ENCODE peak calls at places on chromosomes 11 and 22, in seven cellular contexts. L, O, D, M, K, H and Q are unnamed samples.
A peak's percentile ranks its signal among the peaks of the same experiment; 100 is the strongest.

GRCh38 chr11:121067453-121067852 is 33.6 kb upstream of the TECTA start:
- DNase-seq in L (no peak), O (no peak), D (no peak), M (peak; percentile 33), K (no peak), H (no peak), Q (no peak)

GRCh38 chr11:6259638-6260019 is at the start of gene CCKBR:
- DNase-seq in L (no peak), O (peak; percentile 64), D (no peak), M (no peak), K (peak; percentile 75), H (no peak), Q (no peak)

GRCh38 chr22:40289991-40290459 is 56.3 kb upstream of the ADSL start:
- DNase-seq in L (no peak), O (no peak), D (no peak), M (no peak), K (no peak), H (no peak), Q (no peak)

GRCh38 chr11:19191530-19192169 is 10.1 kb downstream of the CSRP3 start:
- DNase-seq in L (no peak), O (no peak), D (no peak), M (no peak), K (no peak), H (no peak), Q (no peak)

GRCh38 chr11:86062719-86063118 is 6.2 kb downstream of the PICALM start:
- DNase-seq in L (no peak), O (no peak), D (no peak), M (peak; percentile 52), K (no peak), H (no peak), Q (no peak)

GRCh38 chr11:3207530-3208189 is 11.0 kb downstream of the MRGPRG start:
- DNase-seq in L (no peak), O (no peak), D (no peak), M (no peak), K (no peak), H (no peak), Q (no peak)

GRCh38 chr11:130216591-130217132 is 57.1 kb downstream of the ST14 start:
- DNase-seq in L (peak; percentile 15), O (no peak), D (no peak), M (no peak), K (peak; percentile 47), H (no peak), Q (peak; percentile 64)

GRCh38 chr11:113103932-113104331 is 142.7 kb downstream of the NCAM1 start:
- DNase-seq in L (no peak), O (no peak), D (no peak), M (no peak), K (no peak), H (no peak), Q (no peak)

GRCh38 chr11:62799486-62799885 is 5.8 kb downstream of the NXF1 start:
- DNase-seq in L (no peak), O (no peak), D (no peak), M (no peak), K (no peak), H (no peak), Q (no peak)

GRCh38 chr11:65615950-65616574 is 486 bp downstream of the PCNX3 start:
- DNase-seq in L (no peak), O (no peak), D (no peak), M (no peak), K (no peak), H (no peak), Q (no peak)

GRCh38 chr11:86214710-86215109 is 29.8 kb upstream of the EED start:
- DNase-seq in L (no peak), O (no peak), D (no peak), M (no peak), K (no peak), H (no peak), Q (no peak)

GRCh38 chr11:113773092-113773415 is 438 bp downstream of the ZW10 start:
- DNase-seq in L (peak; percentile 28), O (peak; percentile 72), D (no peak), M (no peak), K (no peak), H (no peak), Q (no peak)

GRCh38 chr11:63905179-63905578 is 11.8 kb downstream of the RCOR2 start:
- DNase-seq in L (no peak), O (no peak), D (no peak), M (no peak), K (no peak), H (no peak), Q (no peak)

GRCh38 chr11:441418-442274 is at the start of gene ANO9:
- DNase-seq in L (peak; percentile 50), O (no peak), D (no peak), M (no peak), K (peak; percentile 77), H (no peak), Q (no peak)

GRCh38 chr11:2202900-2203439 is 31.4 kb upstream of the TH start:
- DNase-seq in L (no peak), O (peak; percentile 52), D (no peak), M (no peak), K (no peak), H (peak; percentile 55), Q (no peak)

GRCh38 chr22:47011131-47011854 is 248.8 kb downstream of the TBC1D22A start:
- DNase-seq in L (no peak), O (peak; percentile 40), D (no peak), M (no peak), K (no peak), H (no peak), Q (no peak)

GRCh38 chr22:36036167-36036624 is 7.6 kb upstream of the RBFOX2 start:
- DNase-seq in L (no peak), O (no peak), D (no peak), M (peak; percentile 38), K (no peak), H (no peak), Q (no peak)

DNA sequence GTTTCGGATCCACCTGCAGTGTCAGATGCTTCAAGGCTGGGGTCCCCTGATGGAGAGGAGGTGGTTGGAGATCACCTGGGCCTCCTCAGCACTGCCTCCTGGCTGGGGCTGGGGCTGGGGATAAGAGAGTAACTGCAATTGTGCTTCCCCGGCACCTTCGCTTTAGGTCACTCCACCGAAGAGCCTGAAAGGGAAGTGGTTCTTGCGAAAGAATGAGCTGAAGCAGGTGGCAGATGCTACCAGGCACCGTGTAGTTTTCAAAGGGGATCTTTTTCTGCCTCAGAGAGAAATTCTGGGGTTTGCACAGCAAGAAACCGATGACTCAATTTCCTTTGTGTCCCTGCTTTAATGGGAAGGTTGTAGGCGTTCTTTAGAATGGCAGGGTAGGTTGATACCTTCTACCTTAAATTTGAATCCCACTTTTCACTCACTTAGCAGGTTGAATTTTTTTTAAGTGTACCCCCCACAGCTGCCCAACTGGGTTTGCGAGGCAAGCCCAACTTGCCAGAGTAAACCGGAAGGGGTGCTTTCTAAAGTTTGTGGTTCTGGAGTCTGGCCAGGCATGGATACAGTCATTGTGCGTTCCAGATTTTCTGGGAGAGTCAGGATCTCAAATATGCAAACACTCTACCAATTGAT is 5.3 kb downstream of the CD44 start:
- DNase-seq in L (no peak), O (no peak), D (no peak), M (no peak), K (no peak), H (peak; percentile 69), Q (no peak)
- H3K4me1 ChIP-seq in L (no peaks in the 10 kb centered on the region), O (peaks cover 76% of the 10 kb centered on the region), D (peaks cover 68% of the 10 kb centered on the region), M (peaks cover 25% of the 10 kb centered on the region), K (no peaks in the 10 kb centered on the region), H (peaks cover 83% of the 10 kb centered on the region), Q (peaks cover 89% of the 10 kb centered on the region)

DNA sequence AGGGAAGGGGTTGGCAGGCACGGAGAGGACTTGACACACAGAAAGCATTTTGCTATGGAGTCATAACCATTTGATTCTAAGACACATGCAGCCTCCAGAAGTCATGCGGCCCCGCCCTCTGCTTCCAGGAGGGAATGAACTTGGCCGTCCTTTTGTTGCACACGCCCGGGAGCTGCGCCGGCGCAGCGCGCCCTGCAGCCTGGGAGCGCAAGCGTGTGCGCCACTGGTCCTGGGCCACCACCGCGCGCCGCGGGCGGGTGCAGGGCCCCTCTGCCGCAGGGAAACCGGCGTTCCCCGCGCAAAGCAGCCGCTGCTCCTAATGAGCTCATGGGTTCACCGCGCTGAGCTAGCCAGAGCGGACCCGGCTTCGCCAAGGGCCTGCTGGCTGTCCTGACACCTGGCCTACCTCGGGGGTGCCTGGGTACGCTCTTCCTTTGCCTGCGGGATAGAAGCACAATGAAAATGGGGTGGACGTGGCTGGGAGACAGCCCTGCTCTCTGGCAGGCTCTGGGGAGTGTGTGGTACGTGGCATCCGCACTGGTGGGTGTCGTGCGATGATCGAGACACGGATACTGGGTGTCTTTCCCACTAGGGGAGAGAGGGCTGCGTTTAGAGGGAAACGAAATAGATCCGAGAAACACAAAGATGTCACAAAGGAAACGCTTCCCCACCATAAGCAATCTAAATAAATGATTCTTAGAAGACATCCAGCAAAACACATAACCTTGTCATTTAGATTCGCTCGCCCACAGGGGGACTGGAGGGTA is 669 bp downstream of the MICAL3 start:
- DNase-seq in L (peak; percentile 69), O (peak; percentile 93), D (peak; percentile 65), M (peak; percentile 69), K (peak; percentile 77), H (peak; percentile 84), Q (no peak)
- TF ChIP-seq POLR2A in L (no peak), O (peak; percentile 76), D (no peak), M (no peak), K (no peak), H (no peak), Q (peak; percentile 29)

GRCh38 chr22:49972163-49973017 is 11.8 kb downstream of the PIM3 start:
- DNase-seq in L (peak; percentile 34), O (peak; percentile 70), D (no peak), M (no peak), K (peak; percentile 45), H (peak; percentile 79), Q (peak; percentile 86)
- TF ChIP-seq POLR2AphosphoS5 in L (no peak), O (no peak), D (no peak), M (no peak), K (no peak), H (no peak), Q (no peak)

GRCh38 chr22:20418211-20418788 is 19.3 kb downstream of the SCARF2 start:
- DNase-seq in L (peak; percentile 67), O (peak; percentile 96), D (peak; percentile 63), M (peak; percentile 83), K (peak; percentile 87), H (peak; percentile 87), Q (no peak)
- H3K4me1 ChIP-seq in L (peaks cover 2% of the 10 kb centered on the region), O (peaks cover 20% of the 10 kb centered on the region), D (no peaks in the 10 kb centered on the region), M (no peaks in the 10 kb centered on the region), K (no peaks in the 10 kb centered on the region), H (peaks cover 18% of the 10 kb centered on the region), Q (peaks cover 10% of the 10 kb centered on the region)

GRCh38 chr22:38314992-38315800 is 2.0 kb downstream of the CSNK1E start:
- DNase-seq in L (no peak), O (no peak), D (no peak), M (peak; percentile 54), K (no peak), H (no peak), Q (no peak)
- TF ChIP-seq POLR2A in L (no peak), O (no peak), D (no peak), M (peak; percentile 16), K (no peak), H (no peak), Q (no peak)

DNA sequence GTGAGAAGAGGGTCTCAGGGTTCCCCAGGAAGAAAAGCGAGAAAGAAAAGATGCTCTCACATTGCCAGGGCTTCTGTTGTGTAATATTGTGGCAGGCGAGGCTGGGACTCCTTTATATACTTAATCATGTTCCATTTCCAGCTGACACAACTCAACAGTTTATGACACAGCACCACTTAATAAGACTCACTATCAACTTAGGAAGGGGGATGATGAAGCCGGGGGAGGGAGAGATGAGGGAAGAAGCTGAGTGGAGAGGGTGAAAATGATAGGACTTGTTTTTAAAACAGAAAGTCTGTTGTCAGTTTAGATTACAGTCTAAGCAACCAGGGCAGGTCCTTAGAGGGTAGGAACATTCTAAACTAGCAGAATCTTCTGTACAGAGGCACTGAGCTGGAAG is 397.0 kb downstream of the NXPE2 start:
- DNase-seq in L (no peak), O (no peak), D (no peak), M (no peak), K (no peak), H (no peak), Q (no peak)
- TF ChIP-seq POLR2AphosphoS5 in L (no peak), O (no peak), D (no peak), M (no peak), K (no peak), H (no peak), Q (no peak)